ENCODE peak calls at places on chromosomes 7 and 10, in seven cellular contexts. M is T-cell; C is A549; N is RPMI8226; B is activated CD4-positive, alpha-beta T cell treated with anti-CD3 and anti-CD28 coated beads, Interleukin-2, amount 50 U/mL, for 48 hours; V is HT-29; L is iris pigment epithelial cell. U is an unnamed sample.

GRCh38 chr10:63671317-63671937 is 150.2 kb downstream of the REEP3 start:
- DNase-seq in C (no peak), L (peak), V (no peak), N (no peak), B (no peak), M (no peak), U (no peak)

GRCh38 chr7:139231513-139232376 is 708 bp downstream of the UBN2 start:
- DNase-seq in C (peak), M (peak), V (peak), N (peak), L (peak), B (peak), U (peak)

GRCh38 chr7:95596183-95597135 is at the start of gene PDK4:
- DNase-seq in N (no peak), C (peak), V (peak), B (no peak), L (peak), M (no peak), U (no peak)

GRCh38 chr10:30079423-30079822 is 20.0 kb upstream of the JCAD start:
- DNase-seq in C (no peak), B (no peak), M (no peak), V (no peak), N (no peak), L (no peak), U (no peak)

GRCh38 chr7:44279731-44280505 is 45.5 kb downstream of the CAMK2B start:
- DNase-seq in L (no peak), N (no peak), B (no peak), M (no peak), C (no peak), V (no peak), U (no peak)

GRCh38 chr10:133324198-133324792 is 12.4 kb downstream of the CALY start:
- DNase-seq in B (peak), V (peak), N (peak), C (peak), L (peak), M (peak), U (peak)

GRCh38 chr10:128817636-128818035 is 649.4 kb upstream of the MGMT start:
- DNase-seq in N (no peak), V (no peak), C (no peak), L (no peak), M (no peak), B (no peak), U (no peak)

GRCh38 chr10:29529146-29529545 is 105.6 kb downstream of the SVIL start:
- DNase-seq in B (no peak), V (no peak), L (no peak), M (no peak), C (no peak), N (no peak), U (no peak)

GRCh38 chr10:6580279-6581029 is 378 bp upstream of the PRKCQ start:
- DNase-seq in L (peak), C (peak), B (peak), N (peak), M (peak), V (peak), U (peak)